ENCODE peak calls at places on chromosomes 5 and 9, in four cellular contexts. U is kidney, I is GM23338, Z is fibroblast of pulmonary artery. M is an unnamed sample.

GRCh38 chr5:109585012-109585599 is 104.6 kb upstream of the MAN2A1 start:
- DNase-seq in I (no peak), Z (peak), U (no peak), M (no peak)

GRCh38 chr5:104739905-104740304 is 1177.3 kb upstream of the NUDT12 start:
- DNase-seq in I (no peak), U (no peak), Z (no peak), M (no peak)

GRCh38 chr5:43514471-43514815 is 505 bp downstream of the C5orf34 start:
- DNase-seq in U (no peak), I (peak), Z (peak), M (peak)

GRCh38 chr9:4035809-4036208 is 264.1 kb downstream of the GLIS3 start:
- DNase-seq in Z (no peak), U (no peak), I (peak), M (no peak)

GRCh38 chr5:132012385-132013005 is 1.0 kb upstream of the ACSL6 start:
- DNase-seq in I (peak), U (peak), Z (peak), M (peak)

GRCh38 chr9:136255166-136255538 is 9.5 kb upstream of the QSOX2 start:
- DNase-seq in Z (peak), U (peak), I (no peak), M (peak)

GRCh38 chr9:111730937-111731567 is 63.7 kb downstream of the SHOC1 start:
- DNase-seq in Z (peak), I (no peak), U (no peak), M (peak)

GRCh38 chr5:159207616-159208507 is 1.5 kb downstream of the RNF145 start:
- DNase-seq in I (peak), Z (peak), U (peak), M (peak)

GRCh38 chr5:100148239-100148638 is 386.9 kb upstream of the FAM174A start:
- DNase-seq in I (no peak), Z (no peak), U (no peak), M (no peak)

GRCh38 chr9:10804486-10804885 is 191.7 kb upstream of the PTPRD start:
- DNase-seq in I (no peak), U (no peak), Z (no peak), M (no peak)

GRCh38 chr5:36242534-36243144 is 914 bp upstream of the NADK2 start:
- DNase-seq in I (peak), U (peak), Z (no peak), M (no peak)

GRCh38 chr5:146828385-146828784 is 50.2 kb downstream of the PPP2R2B start:
- DNase-seq in U (no peak), I (no peak), Z (no peak), M (peak)

GRCh38 chr9:78303377-78304062 is 6.6 kb downstream of the PSAT1 start:
- DNase-seq in Z (no peak), U (no peak), I (no peak), M (no peak)

GRCh38 chr9:130219661-130220081 is 45.9 kb upstream of the HMCN2 start:
- DNase-seq in I (no peak), U (no peak), Z (no peak), M (no peak)

GRCh38 chr9:135905380-135906282 is 1.7 kb downstream of the CAMSAP1 start:
- DNase-seq in Z (no peak), I (no peak), U (no peak), M (no peak)

GRCh38 chr5:4192111-4192510 is 596.5 kb downstream of the IRX1 start:
- DNase-seq in U (no peak), Z (no peak), I (no peak), M (no peak)

GRCh38 chr9:106072421-106072820 is 378.1 kb downstream of the TMEM38B start:
- DNase-seq in I (no peak), Z (no peak), U (no peak), M (no peak)

DNA sequence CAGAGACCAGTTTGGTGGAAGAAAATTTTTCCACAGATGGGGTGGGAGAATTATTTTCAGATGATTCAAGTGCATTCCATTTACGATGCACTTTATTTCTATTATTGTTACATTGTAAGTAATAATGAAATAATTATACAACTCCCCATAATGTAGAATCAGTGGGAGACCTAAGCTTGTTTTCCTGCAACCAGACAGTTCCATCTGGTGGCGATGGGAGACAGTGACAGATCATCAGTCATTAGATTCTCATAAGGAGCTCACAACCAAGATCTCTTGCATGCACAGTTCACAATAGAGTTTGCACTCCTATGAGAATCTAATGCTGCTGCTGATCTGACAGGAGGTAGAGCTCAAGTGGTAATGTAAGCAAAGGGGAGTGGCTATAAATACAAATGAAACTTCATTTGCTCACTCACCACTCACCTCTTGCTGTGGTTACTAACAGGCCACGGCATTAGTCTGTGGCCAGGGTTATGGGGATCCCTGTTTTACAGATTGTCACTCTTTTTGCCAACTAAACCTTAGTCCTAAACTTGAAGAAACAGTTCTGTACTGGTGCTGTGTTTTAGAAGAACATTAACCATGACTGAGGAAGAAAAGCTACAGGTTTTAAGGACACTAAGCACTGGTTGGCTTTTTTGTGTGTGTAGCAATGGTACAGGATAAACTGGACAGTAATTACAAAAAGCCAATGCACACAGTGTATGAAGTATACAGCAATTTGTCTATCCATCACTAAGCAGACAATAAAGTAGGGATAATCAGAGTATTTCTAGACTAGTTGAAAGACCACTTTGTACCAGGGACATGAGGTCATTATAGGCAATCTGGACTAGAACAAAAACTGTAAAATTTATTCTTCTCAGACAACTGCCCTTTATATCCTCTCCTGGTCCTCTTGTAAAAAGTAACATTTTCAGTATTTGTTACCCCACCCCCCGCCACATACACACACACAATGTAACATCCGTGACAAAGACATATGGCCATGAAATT is 9.9 kb downstream of the TMEM232 start:
- DNase-seq in U (no peak), Z (no peak), I (peak), M (no peak)
- TF ChIP-seq CTCF in U (no peak), Z (no peak), I (peak), M (peak)

DNA sequence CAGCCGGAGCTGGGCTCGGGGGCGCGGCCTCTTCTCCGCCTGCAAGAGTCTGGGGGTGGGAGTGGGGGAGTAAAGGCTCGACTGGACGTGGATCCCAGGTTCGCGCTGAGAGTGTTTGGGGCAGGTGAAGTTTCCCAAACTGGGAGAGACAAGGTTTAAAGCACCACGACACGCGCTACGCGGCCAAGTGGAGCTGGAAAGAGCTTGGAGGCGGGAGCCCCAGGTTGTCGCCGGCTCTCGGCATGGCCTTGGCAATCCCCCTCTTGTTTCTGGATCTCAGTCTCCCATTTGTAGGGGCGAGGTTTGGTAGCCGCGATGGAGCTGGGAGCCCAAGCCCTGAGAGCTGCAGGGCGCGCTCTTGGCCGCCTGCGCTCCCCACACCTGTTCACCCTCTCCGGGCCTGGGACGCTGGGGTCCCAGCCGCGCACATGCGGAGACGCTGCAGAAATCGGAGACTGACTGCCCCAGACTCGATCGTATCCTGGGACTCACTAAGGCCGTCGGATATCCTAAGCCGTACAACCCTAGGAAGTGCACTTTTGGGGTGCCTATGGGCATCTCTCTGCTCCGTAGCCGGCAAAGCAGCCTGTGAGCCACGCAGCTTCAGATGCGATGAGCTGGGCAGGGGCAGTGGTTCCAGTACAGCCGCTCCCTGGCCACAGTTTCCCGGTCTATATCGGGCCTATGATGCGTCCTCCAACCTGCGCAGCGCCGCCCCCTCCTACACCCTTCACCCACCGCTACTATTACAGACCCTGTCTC is 937 bp downstream of the TMOD1 start:
- DNase-seq in U (peak), Z (no peak), I (peak), M (no peak)
- TF ChIP-seq CTCF in U (no peak), Z (no peak), I (no peak), M (no peak)

DNA sequence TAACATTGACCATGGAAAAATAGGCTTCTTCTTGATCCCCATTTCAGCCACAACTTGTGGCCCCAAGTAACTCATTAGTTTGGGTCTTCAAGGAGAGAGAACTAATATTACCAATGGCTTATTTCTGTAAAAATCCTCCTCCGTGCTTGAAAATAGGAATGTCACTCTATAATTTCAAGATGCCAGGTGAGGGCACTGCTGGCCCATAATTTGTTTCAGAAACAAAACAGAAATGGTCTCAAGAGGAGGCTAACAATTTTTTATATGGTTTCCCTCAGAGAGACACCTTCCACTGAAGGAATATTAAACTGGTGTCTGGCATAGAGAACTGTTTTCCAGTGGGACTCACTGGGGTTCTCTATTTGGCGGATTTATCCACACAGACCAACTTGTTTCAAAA is 437.0 kb upstream of the TRPC7 start:
- DNase-seq in I (peak), Z (peak), U (no peak), M (peak)
- TF ChIP-seq CTCF in I (peak), Z (peak), U (peak), M (peak)

GRCh38 chr5:153490124-153491085 is at the start of gene GRIA1:
- DNase-seq in I (peak), Z (no peak), U (no peak), M (no peak)
- TF ChIP-seq CTCF in I (peak), Z (no peak), U (no peak), M (no peak)

DNA sequence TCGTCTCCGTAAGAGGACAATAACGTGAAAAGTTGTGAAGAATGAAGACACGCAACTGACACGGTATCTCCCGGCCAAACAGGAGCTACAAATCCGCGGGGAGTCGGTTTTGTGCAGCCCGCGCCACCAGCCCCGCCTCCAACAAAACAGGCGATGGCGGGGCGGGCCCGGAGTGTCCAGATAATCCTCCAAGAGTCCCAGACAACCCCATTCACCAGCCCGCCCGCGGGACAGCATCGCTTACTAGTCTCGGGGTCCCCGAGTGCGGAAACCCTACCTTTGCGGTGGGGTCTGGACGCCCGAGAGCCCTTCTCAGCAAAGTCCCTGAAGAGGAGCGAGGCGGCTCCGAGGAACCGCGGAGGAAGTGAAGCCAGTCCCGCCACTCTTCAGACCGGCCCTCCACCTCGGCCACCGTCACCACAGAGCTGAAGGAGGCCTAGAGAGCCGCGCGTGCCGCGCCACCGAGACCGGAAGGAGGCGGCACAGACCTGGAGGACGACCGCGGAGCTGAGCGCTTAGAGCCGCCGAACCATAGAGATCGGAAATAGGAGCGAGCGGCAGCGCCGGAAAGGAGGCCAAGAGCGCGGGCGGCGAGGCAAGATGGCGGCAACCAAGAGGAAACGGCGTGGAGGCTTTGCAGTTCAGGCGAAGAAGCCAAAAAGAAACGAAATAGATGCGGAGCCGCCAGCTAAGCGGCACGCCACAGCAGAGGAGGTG is at the start of the genes BRIX1 and RAD1:
- DNase-seq in I (peak), U (peak), Z (peak), M (peak)
- TF ChIP-seq CTCF in I (peak), U (peak), Z (no peak), M (peak)

GRCh38 chr5:1011226-1011631 is 2.6 kb downstream of the NKD2 start:
- DNase-seq in Z (no peak), U (peak), I (peak), M (no peak)
- TF ChIP-seq CTCF in Z (peak), U (peak), I (peak), M (peak)

DNA sequence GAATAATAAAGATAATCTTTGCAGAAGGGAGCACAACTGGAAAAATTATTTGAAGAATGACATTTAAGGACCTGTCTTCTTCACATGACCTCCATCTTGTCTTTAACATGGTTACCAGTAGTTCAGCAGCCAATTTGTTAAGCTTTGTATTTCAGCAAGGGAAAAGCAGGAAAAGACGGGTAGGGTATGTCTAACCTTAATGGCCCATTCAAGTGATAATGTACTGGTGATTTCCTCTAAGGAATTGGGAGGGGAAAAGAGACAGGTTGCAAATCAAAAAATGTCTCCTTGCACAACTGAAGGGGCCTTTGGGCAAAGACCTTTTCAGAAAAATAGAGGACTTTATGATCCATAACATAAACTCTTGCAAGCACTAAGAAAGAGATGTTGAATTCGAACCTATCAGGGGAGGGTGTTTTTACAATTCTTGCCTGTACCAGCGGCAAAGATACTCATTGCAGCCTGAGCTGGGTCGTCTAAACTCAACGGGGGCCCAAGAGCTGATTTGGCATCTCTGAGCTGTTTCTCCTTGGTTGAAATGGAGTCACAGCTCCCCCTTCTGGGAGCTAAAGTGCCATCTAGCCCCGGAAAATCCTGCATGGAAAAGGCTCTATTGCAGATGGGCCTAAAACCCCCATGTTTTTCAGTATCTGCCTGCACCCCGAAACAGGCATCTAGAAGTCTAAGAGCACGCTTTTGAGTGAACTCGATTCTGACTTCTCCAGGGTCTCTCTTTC is 3.8 kb downstream of the BRINP1 start:
- DNase-seq in U (no peak), I (peak), Z (peak), M (peak)
- TF ChIP-seq CTCF in U (peak), I (peak), Z (peak), M (peak)

GRCh38 chr5:14267166-14267838 is 124.2 kb downstream of the TRIO start:
- DNase-seq in Z (no peak), I (no peak), U (no peak), M (peak)
- TF ChIP-seq CTCF in Z (no peak), I (no peak), U (no peak), M (peak)

GRCh38 chr5:170403675-170404074 is 14.5 kb upstream of the KCNMB1 start:
- DNase-seq in I (peak), Z (no peak), U (no peak), M (no peak)
- TF ChIP-seq CTCF in I (peak), Z (no peak), U (no peak), M (no peak)

DNA sequence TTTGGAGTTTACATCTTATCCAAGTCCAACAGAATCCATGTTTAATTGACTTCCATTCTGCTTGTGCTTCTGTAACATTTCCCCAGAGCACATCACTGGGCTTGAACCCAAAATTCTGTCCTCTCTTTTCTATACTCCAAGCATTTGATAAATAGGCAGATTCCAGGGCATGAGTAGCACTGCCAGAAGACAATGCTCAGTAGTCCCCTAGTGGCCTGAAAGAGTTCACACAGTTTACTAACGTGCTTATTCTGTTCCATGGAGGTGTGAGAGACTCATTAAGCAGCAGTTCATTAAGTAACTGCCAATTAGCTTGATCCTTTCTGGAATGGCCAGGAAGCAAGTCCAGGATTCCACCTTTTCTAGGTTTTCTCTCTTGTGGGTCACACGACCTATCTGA is 9.4 kb upstream of the GABRA6 start:
- DNase-seq in Z (no peak), I (peak), U (no peak), M (no peak)
- TF ChIP-seq CTCF in Z (no peak), I (peak), U (peak), M (no peak)